ENCODE peak calls at places on chromosomes 4 and X, in seven cellular contexts. Y is hippocampal formation, G is dermis microvascular lymphatic vessel endothelial cell, O is epithelial cell of esophagus, P is sigmoid colon, T is ACHN, E is trophoblast cell. J is an unnamed sample.

GRCh38 chr4:144518181-144518895 is 127.6 kb upstream of the HHIP start:
- DNase-seq in O (no peak), P (no peak), E (peak), Y (no peak), G (no peak), T (no peak), J (no peak)

GRCh38 chr4:94523617-94524016 is 71.9 kb downstream of the PDLIM5 start:
- DNase-seq in G (no peak), P (no peak), O (peak), E (peak), T (no peak), Y (no peak), J (peak)

GRCh38 chr4:9970399-9971011 is 50.8 kb downstream of the SLC2A9 start:
- DNase-seq in O (no peak), E (peak), T (no peak), P (no peak), G (no peak), Y (no peak), J (no peak)

GRCh38 chr4:120754590-120754989 is 167.9 kb downstream of the PRDM5 start:
- DNase-seq in T (no peak), P (no peak), G (no peak), Y (no peak), E (no peak), O (no peak), J (no peak)

GRCh38 chr4:122412547-122412946 is 33.7 kb downstream of the ADAD1 start:
- DNase-seq in G (no peak), E (no peak), T (peak), O (peak), P (no peak), Y (no peak), J (peak)

GRCh38 chrX:103699243-103699642 is 11.5 kb upstream of the TMEM31 start:
- DNase-seq in P (no peak), O (no peak), Y (no peak), T (no peak), G (no peak), E (peak), J (no peak)

GRCh38 chr4:117447925-117448324 is 362.5 kb upstream of the TRAM1L1 start:
- DNase-seq in E (peak), Y (no peak), G (peak), T (no peak), O (peak), P (no peak), J (no peak)

GRCh38 chr4:183140911-183141320 is 41.9 kb downstream of the WWC2 start:
- DNase-seq in E (peak), G (peak), O (peak), Y (no peak), P (no peak), T (no peak), J (peak)

GRCh38 chr4:3708103-3708510 is 58.1 kb upstream of the ADRA2C start:
- DNase-seq in E (no peak), Y (no peak), O (no peak), G (no peak), P (no peak), T (no peak), J (no peak)

GRCh38 chr4:40150932-40151331 is 45.9 kb upstream of the RHOH start:
- DNase-seq in E (peak), O (no peak), Y (no peak), P (no peak), G (no peak), T (no peak), J (peak)

GRCh38 chr4:184330008-184330400 is 112.3 kb upstream of the ENPP6 start:
- DNase-seq in G (peak), O (peak), T (no peak), P (peak), Y (no peak), E (peak), J (no peak)

GRCh38 chr4:187612211-187612780 is 383.3 kb upstream of the ZFP42 start:
- DNase-seq in O (no peak), E (no peak), T (no peak), Y (no peak), P (no peak), G (no peak), J (no peak)

GRCh38 chr4:89110541-89110985 is 770 bp upstream of the TIGD2 start:
- DNase-seq in E (no peak), G (peak), P (no peak), T (no peak), O (peak), Y (no peak), J (no peak)

GRCh38 chr4:121283319-121283718 is 97.5 kb downstream of the QRFPR start:
- DNase-seq in O (no peak), G (no peak), E (no peak), Y (no peak), P (no peak), T (no peak), J (no peak)

GRCh38 chrX:68898661-68899060 is 69.8 kb downstream of the EFNB1 start:
- DNase-seq in T (no peak), G (no peak), P (no peak), E (no peak), O (no peak), Y (no peak), J (no peak)

GRCh38 chr4:6524436-6524835 is 50.6 kb upstream of the MAN2B2 start:
- DNase-seq in T (no peak), G (no peak), E (no peak), O (no peak), Y (no peak), P (no peak), J (no peak)

GRCh38 chr4:113406723-113407016 is 354.9 kb downstream of the CAMK2D start:
- DNase-seq in E (no peak), T (no peak), Y (no peak), P (no peak), O (peak), G (peak), J (no peak)

GRCh38 chr4:120443111-120443510 is 376.5 kb upstream of the MAD2L1 start:
- DNase-seq in Y (no peak), T (no peak), P (no peak), E (no peak), G (no peak), O (no peak), J (no peak)

GRCh38 chrX:1164322-1165288 is 47.8 kb downstream of the CRLF2 start:
- DNase-seq in O (no peak), T (no peak), Y (no peak), E (peak), P (peak), G (peak), J (peak)

GRCh38 chr4:71807469-71807868 is 23.6 kb upstream of the GC start:
- DNase-seq in O (no peak), P (no peak), G (no peak), E (no peak), Y (no peak), T (no peak), J (no peak)

GRCh38 chr4:136967069-136967468 is 565.2 kb downstream of the PCDH18 start:
- DNase-seq in O (peak), Y (no peak), E (no peak), P (no peak), G (no peak), T (no peak), J (no peak)

GRCh38 chr4:111991797-111992196 is 153.5 kb upstream of the FAM241A start:
- DNase-seq in T (peak), Y (no peak), E (peak), P (no peak), O (peak), G (peak), J (peak)

GRCh38 chr4:181078236-181078635 is 1165.0 kb upstream of the TENM3 start:
- DNase-seq in P (no peak), G (no peak), Y (no peak), O (peak), T (peak), E (no peak), J (no peak)

GRCh38 chr4:66930216-66930615 is 615.1 kb downstream of the CENPC start:
- DNase-seq in O (no peak), G (no peak), P (no peak), E (no peak), T (no peak), Y (no peak), J (no peak)

GRCh38 chr4:127709456-127709855 is 20.7 kb upstream of the SLC25A31 start:
- DNase-seq in P (no peak), Y (no peak), E (no peak), T (no peak), O (peak), G (peak), J (no peak)

GRCh38 chr4:11149612-11150259 is 279.0 kb downstream of the HS3ST1 start:
- DNase-seq in T (no peak), O (peak), Y (no peak), G (no peak), E (no peak), P (no peak), J (no peak)

GRCh38 chrX:16320765-16321355 is 153.6 kb downstream of the MAGEB17 start:
- DNase-seq in Y (no peak), G (no peak), O (peak), E (peak), P (no peak), T (no peak), J (peak)

GRCh38 chr4:145773581-145774234 is 93.8 kb downstream of the C4orf51 start:
- DNase-seq in E (no peak), O (no peak), Y (peak), G (no peak), T (no peak), P (peak), J (no peak)

GRCh38 chrX:21946925-21947641 is 6.6 kb downstream of the SMS start:
- DNase-seq in Y (no peak), T (no peak), P (no peak), O (peak), E (no peak), G (peak), J (peak)

GRCh38 chrX:134172588-134173259 is 64.3 kb upstream of the CCDC160 start:
- DNase-seq in Y (peak), T (no peak), P (no peak), O (no peak), G (peak), E (peak), J (peak)

GRCh38 chr4:73181231-73181630 is 77.4 kb downstream of the ANKRD17 start:
- DNase-seq in O (no peak), T (no peak), P (no peak), G (no peak), Y (no peak), E (no peak), J (no peak)

GRCh38 chr4:81628489-81628888 is 156.8 kb upstream of the RASGEF1B start:
- DNase-seq in Y (no peak), T (peak), O (peak), P (no peak), G (no peak), E (peak), J (no peak)

GRCh38 chr4:87356832-87357526 is 34.0 kb downstream of the HSD17B11 start:
- DNase-seq in O (peak), Y (no peak), E (peak), T (no peak), G (no peak), P (no peak), J (no peak)

GRCh38 chrX:120795301-120795700 is 80.4 kb downstream of the CT47B1 start:
- DNase-seq in Y (no peak), P (no peak), E (no peak), T (no peak), O (no peak), G (peak), J (no peak)

GRCh38 chr4:171875291-171875690 is 62.1 kb downstream of the GALNTL6 start:
- DNase-seq in P (no peak), G (no peak), O (no peak), E (no peak), T (no peak), Y (no peak), J (no peak)

GRCh38 chr4:142091691-142092182 is 455.4 kb downstream of the IL15 start:
- DNase-seq in Y (no peak), T (peak), P (no peak), G (peak), E (peak), O (peak), J (peak)

GRCh38 chr4:168264903-168265302 is 53.6 kb downstream of the DDX60 start:
- DNase-seq in O (no peak), P (no peak), E (no peak), Y (no peak), T (no peak), G (no peak), J (no peak)

J was measured in mesenchymal stem cell.